ENCODE peak calls at places on chromosomes 13 and 19, in four cellular contexts. One of them, this sample, is unnamed.

GRCh38 chr19:17246681-17247425 is 1.1 kb upstream of the NR2F6 start:
- DNase-seq in aorta: no peak
- DNase-seq in AG04450: no peak
- DNase-seq in NCI-H2029: no peak
- DNase-seq in this sample: peak; percentile 72

GRCh38 chr13:51978836-51979556 is 32.3 kb downstream of the ATP7B start:
- DNase-seq in NCI-H2029: peak; percentile 33
- DNase-seq in aorta: no peak
- DNase-seq in AG04450: no peak
- DNase-seq in this sample: no peak

GRCh38 chr13:62251734-62252133 is 836.1 kb upstream of the PCDH20 start:
- DNase-seq in aorta: no peak
- DNase-seq in NCI-H2029: no peak
- DNase-seq in AG04450: no peak
- DNase-seq in this sample: no peak

GRCh38 chr19:10863107-10863700 is 8.1 kb upstream of the CARM1 start:
- DNase-seq in AG04450: no peak
- DNase-seq in aorta: peak; percentile 86
- DNase-seq in NCI-H2029: no peak
- DNase-seq in this sample: no peak

GRCh38 chr19:10045371-10045770 is 32.1 kb downstream of the RDH8 start:
- DNase-seq in aorta: no peak
- DNase-seq in NCI-H2029: no peak
- DNase-seq in AG04450: no peak
- DNase-seq in this sample: no peak

GRCh38 chr13:89832827-89833226 is 1514.7 kb upstream of the MIR17HG start:
- DNase-seq in aorta: no peak
- DNase-seq in NCI-H2029: no peak
- DNase-seq in AG04450: no peak
- DNase-seq in this sample: no peak

GRCh38 chr13:110170020-110170790 is 136.8 kb downstream of the COL4A1 start:
- DNase-seq in aorta: no peak
- DNase-seq in NCI-H2029: no peak
- DNase-seq in AG04450: no peak
- DNase-seq in this sample: no peak

GRCh38 chr13:53250272-53250875 is 221.8 kb downstream of the OLFM4 start:
- DNase-seq in AG04450: peak; percentile 32
- DNase-seq in NCI-H2029: peak; percentile 58
- DNase-seq in aorta: no peak
- DNase-seq in this sample: no peak

GRCh38 chr19:42199440-42200115 is 17.9 kb downstream of the DEDD2 start:
- DNase-seq in aorta: peak; percentile 76
- DNase-seq in AG04450: no peak
- DNase-seq in NCI-H2029: no peak
- DNase-seq in this sample: peak; percentile 43

GRCh38 chr13:40069173-40070044 is 413.9 kb downstream of the COG6 start:
- DNase-seq in AG04450: peak; percentile 23
- DNase-seq in NCI-H2029: no peak
- DNase-seq in aorta: peak; percentile 87
- DNase-seq in this sample: peak; percentile 77

GRCh38 chr19:33622505-33622808 is 704 bp downstream of the CHST8 start:
- DNase-seq in AG04450: no peak
- DNase-seq in NCI-H2029: peak; percentile 19
- DNase-seq in aorta: peak; percentile 60
- DNase-seq in this sample: no peak

GRCh38 chr13:99314640-99315176 is 7.5 kb upstream of the GPR183 start:
- DNase-seq in AG04450: no peak
- DNase-seq in NCI-H2029: no peak
- DNase-seq in aorta: no peak
- DNase-seq in this sample: no peak